ENCODE peak calls at places on chromosomes 6 and 20, in seven cellular contexts. One of them, this sample, is unnamed.
A peak's percentile ranks its signal among the peaks of the same experiment; 100 is the strongest.

GRCh38 chr20:858011-858410 is 24.5 kb downstream of the FAM110A start:
- DNase-seq in SK-N-SH: no peak
- DNase-seq in HepG2: no peak
- DNase-seq in K562: no peak
- DNase-seq in GM12878: no peak
- DNase-seq in H1: no peak
- DNase-seq in WTC11: no peak
- DNase-seq in this sample: no peak

GRCh38 chr6:89082439-89082838 is 1.9 kb downstream of the PNRC1 start:
- DNase-seq in H1: no peak
- DNase-seq in WTC11: no peak
- DNase-seq in K562: no peak
- DNase-seq in HepG2: no peak
- DNase-seq in SK-N-SH: no peak
- DNase-seq in GM12878: no peak
- DNase-seq in this sample: no peak

GRCh38 chr6:121881974-121882667 is 446.7 kb downstream of the GJA1 start:
- DNase-seq in GM12878: no peak
- DNase-seq in WTC11: no peak
- DNase-seq in SK-N-SH: no peak
- DNase-seq in H1: no peak
- DNase-seq in HepG2: no peak
- DNase-seq in K562: no peak
- DNase-seq in this sample: no peak

GRCh38 chr6:28134015-28134414 is 7.7 kb upstream of the ZKSCAN8 start:
- DNase-seq in SK-N-SH: peak; percentile 18
- DNase-seq in H1: no peak
- DNase-seq in GM12878: no peak
- DNase-seq in WTC11: no peak
- DNase-seq in K562: no peak
- DNase-seq in HepG2: peak; percentile 59
- DNase-seq in this sample: peak; percentile 47

GRCh38 chr6:20658053-20658452 is 123.8 kb downstream of the CDKAL1 start:
- DNase-seq in WTC11: no peak
- DNase-seq in H1: no peak
- DNase-seq in GM12878: no peak
- DNase-seq in SK-N-SH: no peak
- DNase-seq in K562: no peak
- DNase-seq in HepG2: peak; percentile 85
- DNase-seq in this sample: no peak

GRCh38 chr6:28225056-28225834 is at the start of gene ZSCAN9:
- DNase-seq in GM12878: peak; percentile 44
- DNase-seq in H1: peak; percentile 66
- DNase-seq in K562: peak; percentile 83
- DNase-seq in HepG2: peak; percentile 86
- DNase-seq in WTC11: peak; percentile 88
- DNase-seq in SK-N-SH: peak; percentile 88
- DNase-seq in this sample: peak; percentile 90

GRCh38 chr20:11080776-11081406 is 407.1 kb upstream of the JAG1 start:
- DNase-seq in HepG2: no peak
- DNase-seq in GM12878: no peak
- DNase-seq in H1: no peak
- DNase-seq in K562: no peak
- DNase-seq in WTC11: no peak
- DNase-seq in SK-N-SH: no peak
- DNase-seq in this sample: no peak

GRCh38 chr6:162063666-162064065 is 663.9 kb downstream of the PRKN start:
- DNase-seq in HepG2: no peak
- DNase-seq in K562: no peak
- DNase-seq in WTC11: no peak
- DNase-seq in H1: no peak
- DNase-seq in GM12878: no peak
- DNase-seq in SK-N-SH: no peak
- DNase-seq in this sample: peak; percentile 50

GRCh38 chr6:2770171-2770570 is 5.0 kb downstream of the WRNIP1 start:
- DNase-seq in HepG2: no peak
- DNase-seq in GM12878: no peak
- DNase-seq in WTC11: no peak
- DNase-seq in K562: peak; percentile 88
- DNase-seq in SK-N-SH: peak; percentile 71
- DNase-seq in H1: no peak
- DNase-seq in this sample: no peak

GRCh38 chr6:208379-208778 is 83.9 kb upstream of the DUSP22 start:
- DNase-seq in SK-N-SH: no peak
- DNase-seq in HepG2: no peak
- DNase-seq in GM12878: no peak
- DNase-seq in H1: no peak
- DNase-seq in WTC11: no peak
- DNase-seq in K562: no peak
- DNase-seq in this sample: no peak

GRCh38 chr20:20450461-20451027 is 82.6 kb downstream of the INSM1 start:
- DNase-seq in WTC11: no peak
- DNase-seq in H1: no peak
- DNase-seq in K562: no peak
- DNase-seq in GM12878: no peak
- DNase-seq in HepG2: no peak
- DNase-seq in SK-N-SH: peak; percentile 53
- DNase-seq in this sample: no peak

GRCh38 chr6:84498905-84499304 is 265.5 kb downstream of the TBX18 start:
- DNase-seq in K562: no peak
- DNase-seq in WTC11: no peak
- DNase-seq in H1: no peak
- DNase-seq in HepG2: no peak
- DNase-seq in GM12878: no peak
- DNase-seq in SK-N-SH: no peak
- DNase-seq in this sample: no peak
- TF ChIP-seq MAX in K562: no peak
- TF ChIP-seq MAX in WTC11: no peak
- TF ChIP-seq MAX in H1: no peak
- TF ChIP-seq MAX in HepG2: no peak
- TF ChIP-seq MAX in GM12878: no peak
- TF ChIP-seq MAX in SK-N-SH: no peak
- TF ChIP-seq MAX in this sample: no peak

GRCh38 chr6:32073613-32074012 is 35.4 kb downstream of the CYP21A2 start:
- DNase-seq in H1: no peak
- DNase-seq in SK-N-SH: no peak
- DNase-seq in WTC11: no peak
- DNase-seq in HepG2: no peak
- DNase-seq in K562: no peak
- DNase-seq in GM12878: no peak
- DNase-seq in this sample: no peak
- TF ChIP-seq USF2 in H1: no peak
- TF ChIP-seq USF2 in SK-N-SH: no peak
- TF ChIP-seq USF2 in WTC11: no peak
- TF ChIP-seq USF2 in HepG2: no peak
- TF ChIP-seq USF2 in K562: no peak
- TF ChIP-seq USF2 in GM12878: no peak
- TF ChIP-seq USF2 in this sample: no peak

DNA sequence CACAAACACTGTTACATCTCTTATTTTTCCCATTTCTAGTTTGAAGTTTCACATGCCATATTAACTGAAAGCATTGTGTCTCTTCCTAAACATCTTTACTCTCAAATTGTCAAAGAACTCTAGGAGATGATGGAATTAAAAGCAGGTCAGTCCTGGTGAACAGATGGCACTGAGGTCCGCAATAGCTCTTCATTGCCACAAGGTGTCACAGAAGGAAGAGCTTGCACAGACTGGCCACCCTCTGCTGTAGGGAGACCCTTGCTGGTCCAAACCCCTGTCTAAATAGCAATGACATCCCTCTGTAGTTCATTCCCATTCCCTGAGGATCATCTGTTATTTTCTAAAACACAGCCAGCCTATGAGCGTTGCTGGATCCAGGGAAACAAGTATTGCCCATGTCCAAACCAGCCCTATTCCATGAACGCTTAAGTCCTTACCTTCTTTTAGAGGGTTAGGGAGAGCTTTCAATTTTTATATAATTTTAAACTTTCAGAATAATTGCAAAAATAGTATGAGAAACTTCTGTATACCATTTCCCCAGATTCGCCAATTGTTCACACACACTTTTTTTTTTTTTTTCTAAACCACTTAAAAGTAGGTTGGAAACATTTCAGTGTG is 10.1 kb upstream of the HDAC2 start:
- DNase-seq in GM12878: no peak
- DNase-seq in WTC11: peak; percentile 60
- DNase-seq in H1: no peak
- DNase-seq in SK-N-SH: peak; percentile 67
- DNase-seq in K562: peak; percentile 25
- DNase-seq in HepG2: peak; percentile 45
- DNase-seq in this sample: peak; percentile 21
- TF ChIP-seq MAX in GM12878: no peak
- TF ChIP-seq MAX in WTC11: no peak
- TF ChIP-seq MAX in H1: no peak
- TF ChIP-seq MAX in SK-N-SH: no peak
- TF ChIP-seq MAX in K562: no peak
- TF ChIP-seq MAX in HepG2: no peak
- TF ChIP-seq MAX in this sample: no peak

GRCh38 chr20:63087872-63088680 is 81.3 kb upstream of the BHLHE23 start:
- DNase-seq in H1: no peak
- DNase-seq in K562: no peak
- DNase-seq in WTC11: peak; percentile 9
- DNase-seq in GM12878: no peak
- DNase-seq in HepG2: no peak
- DNase-seq in SK-N-SH: no peak
- DNase-seq in this sample: no peak
- TF ChIP-seq USF2 in H1: no peak
- TF ChIP-seq USF2 in K562: no peak
- TF ChIP-seq USF2 in WTC11: no peak
- TF ChIP-seq USF2 in GM12878: no peak
- TF ChIP-seq USF2 in HepG2: no peak
- TF ChIP-seq USF2 in SK-N-SH: no peak
- TF ChIP-seq USF2 in this sample: no peak

GRCh38 chr6:41636803-41637178 is 1.5 kb upstream of the MDFI start:
- DNase-seq in HepG2: no peak
- DNase-seq in K562: no peak
- DNase-seq in GM12878: no peak
- DNase-seq in SK-N-SH: no peak
- DNase-seq in WTC11: peak; percentile 69
- DNase-seq in H1: peak; percentile 50
- DNase-seq in this sample: peak; percentile 48
- TF ChIP-seq MAX in HepG2: no peak
- TF ChIP-seq MAX in K562: no peak
- TF ChIP-seq MAX in GM12878: no peak
- TF ChIP-seq MAX in SK-N-SH: no peak
- TF ChIP-seq MAX in WTC11: no peak
- TF ChIP-seq MAX in H1: no peak
- TF ChIP-seq MAX in this sample: no peak

GRCh38 chr20:8621021-8621420 is 447.9 kb upstream of the PLCB4 start:
- DNase-seq in HepG2: no peak
- DNase-seq in SK-N-SH: no peak
- DNase-seq in WTC11: no peak
- DNase-seq in K562: no peak
- DNase-seq in GM12878: no peak
- DNase-seq in H1: no peak
- DNase-seq in this sample: no peak

GRCh38 chr20:8627386-8628030 is 441.4 kb upstream of the PLCB4 start:
- DNase-seq in WTC11: no peak
- DNase-seq in HepG2: no peak
- DNase-seq in GM12878: no peak
- DNase-seq in K562: no peak
- DNase-seq in SK-N-SH: no peak
- DNase-seq in H1: no peak
- DNase-seq in this sample: no peak

GRCh38 chr20:8624046-8624445 is 444.8 kb upstream of the PLCB4 start:
- DNase-seq in H1: no peak
- DNase-seq in HepG2: no peak
- DNase-seq in K562: no peak
- DNase-seq in GM12878: no peak
- DNase-seq in SK-N-SH: no peak
- DNase-seq in WTC11: no peak
- DNase-seq in this sample: no peak

DNA sequence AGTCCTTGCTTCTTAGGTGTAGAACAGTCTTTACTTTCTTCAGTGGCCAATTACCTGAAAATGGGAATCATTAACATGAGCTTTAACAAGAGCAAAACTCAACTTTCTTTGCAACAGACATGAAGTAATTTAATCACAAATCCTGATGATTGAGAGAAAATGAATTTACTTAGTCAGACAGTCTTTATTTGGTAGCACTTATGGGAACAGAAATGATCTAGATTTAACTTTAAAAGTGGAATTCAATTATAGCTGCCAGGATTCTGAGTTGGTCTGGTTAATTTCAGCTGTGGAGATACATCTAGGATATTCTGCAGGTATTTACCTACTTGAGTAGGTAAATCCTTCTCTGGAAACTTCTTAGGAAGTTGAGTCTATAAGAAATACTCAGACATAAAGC is 444.3 kb upstream of the PLCB4 start:
- DNase-seq in GM12878: no peak
- DNase-seq in K562: no peak
- DNase-seq in WTC11: no peak
- DNase-seq in H1: no peak
- DNase-seq in SK-N-SH: no peak
- DNase-seq in HepG2: no peak
- DNase-seq in this sample: no peak
- TF ChIP-seq USF2 in GM12878: no peak
- TF ChIP-seq USF2 in K562: no peak
- TF ChIP-seq USF2 in WTC11: no peak
- TF ChIP-seq USF2 in H1: no peak
- TF ChIP-seq USF2 in SK-N-SH: no peak
- TF ChIP-seq USF2 in HepG2: no peak
- TF ChIP-seq USF2 in this sample: no peak

This sample was measured in A549.